ENCODE peak calls at places on chromosomes 1 and 21, in ten cellular contexts. One of them, this sample, is unnamed.
A peak's percentile ranks its signal among the peaks of the same experiment; 100 is the strongest.

GRCh38 chr1:10494754-10495474 is 20.2 kb downstream of the PEX14 start:
- DNase-seq in AG04450: no peak
- DNase-seq in prostate gland: peak; percentile 76
- DNase-seq in fibroblast of mammary gland: peak; percentile 52
- DNase-seq in brain microvascular endothelial cell: peak; percentile 42
- DNase-seq in thyroid gland: peak; percentile 67
- DNase-seq in fibroblast of villous mesenchyme: peak; percentile 71
- DNase-seq in GM12865: peak; percentile 93
- DNase-seq in fibroblast of lung: peak; percentile 53
- DNase-seq in IMR-90: peak; percentile 61
- DNase-seq in this sample: peak; percentile 87

GRCh38 chr21:44931137-44931500 is 8.7 kb upstream of the SLX9 start:
- DNase-seq in AG04450: no peak
- DNase-seq in prostate gland: no peak
- DNase-seq in fibroblast of mammary gland: peak; percentile 56
- DNase-seq in brain microvascular endothelial cell: no peak
- DNase-seq in thyroid gland: no peak
- DNase-seq in fibroblast of villous mesenchyme: peak; percentile 60
- DNase-seq in GM12865: peak; percentile 86
- DNase-seq in fibroblast of lung: no peak
- DNase-seq in IMR-90: no peak
- DNase-seq in this sample: no peak

GRCh38 chr1:83701396-83701795 is 297.5 kb downstream of the TTLL7 start:
- DNase-seq in AG04450: no peak
- DNase-seq in prostate gland: no peak
- DNase-seq in fibroblast of mammary gland: no peak
- DNase-seq in brain microvascular endothelial cell: no peak
- DNase-seq in thyroid gland: no peak
- DNase-seq in fibroblast of villous mesenchyme: no peak
- DNase-seq in GM12865: no peak
- DNase-seq in fibroblast of lung: no peak
- DNase-seq in IMR-90: no peak
- DNase-seq in this sample: no peak

GRCh38 chr1:36964830-36965229 is 69.5 kb downstream of the GRIK3 start:
- DNase-seq in AG04450: no peak
- DNase-seq in prostate gland: no peak
- DNase-seq in fibroblast of mammary gland: no peak
- DNase-seq in brain microvascular endothelial cell: no peak
- DNase-seq in thyroid gland: no peak
- DNase-seq in fibroblast of villous mesenchyme: no peak
- DNase-seq in GM12865: no peak
- DNase-seq in fibroblast of lung: no peak
- DNase-seq in IMR-90: no peak
- DNase-seq in this sample: no peak

GRCh38 chr1:40845895-40846294 is 16.3 kb downstream of the CITED4 start:
- DNase-seq in AG04450: no peak
- DNase-seq in prostate gland: no peak
- DNase-seq in fibroblast of mammary gland: no peak
- DNase-seq in brain microvascular endothelial cell: no peak
- DNase-seq in thyroid gland: no peak
- DNase-seq in fibroblast of villous mesenchyme: no peak
- DNase-seq in GM12865: no peak
- DNase-seq in fibroblast of lung: no peak
- DNase-seq in IMR-90: no peak
- DNase-seq in this sample: no peak

GRCh38 chr1:36918604-36919003 is 115.7 kb downstream of the GRIK3 start:
- DNase-seq in AG04450: no peak
- DNase-seq in prostate gland: no peak
- DNase-seq in fibroblast of mammary gland: no peak
- DNase-seq in brain microvascular endothelial cell: no peak
- DNase-seq in thyroid gland: no peak
- DNase-seq in fibroblast of villous mesenchyme: no peak
- DNase-seq in GM12865: no peak
- DNase-seq in fibroblast of lung: no peak
- DNase-seq in IMR-90: no peak
- DNase-seq in this sample: no peak

GRCh38 chr1:62311473-62311943 is 7.7 kb downstream of the KANK4 start:
- DNase-seq in AG04450: no peak
- DNase-seq in prostate gland: no peak
- DNase-seq in fibroblast of mammary gland: no peak
- DNase-seq in brain microvascular endothelial cell: no peak
- DNase-seq in thyroid gland: no peak
- DNase-seq in fibroblast of villous mesenchyme: no peak
- DNase-seq in GM12865: no peak
- DNase-seq in fibroblast of lung: peak; percentile 57
- DNase-seq in IMR-90: no peak
- DNase-seq in this sample: no peak

GRCh38 chr1:203200059-203200553 is 13.6 kb upstream of the CHI3L1 start:
- DNase-seq in AG04450: peak; percentile 60
- DNase-seq in prostate gland: peak; percentile 17
- DNase-seq in fibroblast of mammary gland: peak; percentile 94
- DNase-seq in brain microvascular endothelial cell: no peak
- DNase-seq in thyroid gland: no peak
- DNase-seq in fibroblast of villous mesenchyme: peak; percentile 92
- DNase-seq in GM12865: no peak
- DNase-seq in fibroblast of lung: peak; percentile 84
- DNase-seq in IMR-90: peak; percentile 81
- DNase-seq in this sample: no peak

GRCh38 chr1:235867903-235868469 is 1.3 kb upstream of the LYST start:
- DNase-seq in AG04450: no peak
- DNase-seq in prostate gland: no peak
- DNase-seq in fibroblast of mammary gland: no peak
- DNase-seq in brain microvascular endothelial cell: no peak
- DNase-seq in thyroid gland: no peak
- DNase-seq in fibroblast of villous mesenchyme: no peak
- DNase-seq in GM12865: peak; percentile 65
- DNase-seq in fibroblast of lung: no peak
- DNase-seq in IMR-90: no peak
- DNase-seq in this sample: no peak

GRCh38 chr1:27569506-27570382 is 34.2 kb downstream of the AHDC1 start:
- DNase-seq in AG04450: no peak
- DNase-seq in prostate gland: no peak
- DNase-seq in fibroblast of mammary gland: no peak
- DNase-seq in brain microvascular endothelial cell: no peak
- DNase-seq in thyroid gland: no peak
- DNase-seq in fibroblast of villous mesenchyme: no peak
- DNase-seq in GM12865: no peak
- DNase-seq in fibroblast of lung: no peak
- DNase-seq in IMR-90: no peak
- DNase-seq in this sample: no peak

GRCh38 chr1:155859881-155860841 is 794 bp downstream of the SYT11 start:
- DNase-seq in AG04450: peak; percentile 74
- DNase-seq in prostate gland: no peak
- DNase-seq in fibroblast of mammary gland: peak; percentile 74
- DNase-seq in brain microvascular endothelial cell: peak; percentile 73
- DNase-seq in thyroid gland: peak; percentile 27
- DNase-seq in fibroblast of villous mesenchyme: peak; percentile 62
- DNase-seq in GM12865: peak; percentile 73
- DNase-seq in fibroblast of lung: peak; percentile 86
- DNase-seq in IMR-90: peak; percentile 84
- DNase-seq in this sample: peak; percentile 45

GRCh38 chr1:2232255-2232915 is 4.3 kb downstream of the SKI start:
- DNase-seq in AG04450: no peak
- DNase-seq in prostate gland: no peak
- DNase-seq in fibroblast of mammary gland: no peak
- DNase-seq in brain microvascular endothelial cell: no peak
- DNase-seq in thyroid gland: no peak
- DNase-seq in fibroblast of villous mesenchyme: no peak
- DNase-seq in GM12865: no peak
- DNase-seq in fibroblast of lung: no peak
- DNase-seq in IMR-90: no peak
- DNase-seq in this sample: no peak

GRCh38 chr1:51516639-51517158 is 2.4 kb downstream of the EPS15 start:
- DNase-seq in AG04450: no peak
- DNase-seq in prostate gland: no peak
- DNase-seq in fibroblast of mammary gland: no peak
- DNase-seq in brain microvascular endothelial cell: peak; percentile 35
- DNase-seq in thyroid gland: no peak
- DNase-seq in fibroblast of villous mesenchyme: no peak
- DNase-seq in GM12865: no peak
- DNase-seq in fibroblast of lung: peak; percentile 30
- DNase-seq in IMR-90: peak; percentile 13
- DNase-seq in this sample: no peak

GRCh38 chr21:31185663-31186062 is 147.4 kb upstream of the KRTAP19-8 start:
- DNase-seq in AG04450: no peak
- DNase-seq in prostate gland: no peak
- DNase-seq in fibroblast of mammary gland: no peak
- DNase-seq in brain microvascular endothelial cell: no peak
- DNase-seq in thyroid gland: no peak
- DNase-seq in fibroblast of villous mesenchyme: no peak
- DNase-seq in GM12865: no peak
- DNase-seq in fibroblast of lung: no peak
- DNase-seq in IMR-90: no peak
- DNase-seq in this sample: no peak

GRCh38 chr1:203682401-203683383 is 56.1 kb downstream of the ATP2B4 start:
- DNase-seq in AG04450: no peak
- DNase-seq in prostate gland: no peak
- DNase-seq in fibroblast of mammary gland: no peak
- DNase-seq in brain microvascular endothelial cell: no peak
- DNase-seq in thyroid gland: no peak
- DNase-seq in fibroblast of villous mesenchyme: no peak
- DNase-seq in GM12865: peak; percentile 79
- DNase-seq in fibroblast of lung: no peak
- DNase-seq in IMR-90: peak; percentile 34
- DNase-seq in this sample: no peak

GRCh38 chr1:33126411-33127000 is 45.6 kb downstream of the AZIN2 start:
- DNase-seq in AG04450: no peak
- DNase-seq in prostate gland: no peak
- DNase-seq in fibroblast of mammary gland: no peak
- DNase-seq in brain microvascular endothelial cell: no peak
- DNase-seq in thyroid gland: no peak
- DNase-seq in fibroblast of villous mesenchyme: no peak
- DNase-seq in GM12865: no peak
- DNase-seq in fibroblast of lung: no peak
- DNase-seq in IMR-90: no peak
- DNase-seq in this sample: no peak

GRCh38 chr1:33127001-33127823 is 46.3 kb downstream of the AZIN2 start:
- DNase-seq in AG04450: peak; percentile 99
- DNase-seq in prostate gland: peak; percentile 97
- DNase-seq in fibroblast of mammary gland: peak; percentile 99
- DNase-seq in brain microvascular endothelial cell: peak; percentile 99
- DNase-seq in thyroid gland: peak; percentile 97
- DNase-seq in fibroblast of villous mesenchyme: peak; percentile 100
- DNase-seq in GM12865: peak; percentile 100
- DNase-seq in fibroblast of lung: peak; percentile 99
- DNase-seq in IMR-90: peak; percentile 100
- DNase-seq in this sample: peak; percentile 99

GRCh38 chr1:33131191-33131590 is 50.2 kb downstream of the AZIN2 start:
- DNase-seq in AG04450: no peak
- DNase-seq in prostate gland: no peak
- DNase-seq in fibroblast of mammary gland: no peak
- DNase-seq in brain microvascular endothelial cell: no peak
- DNase-seq in thyroid gland: no peak
- DNase-seq in fibroblast of villous mesenchyme: no peak
- DNase-seq in GM12865: no peak
- DNase-seq in fibroblast of lung: no peak
- DNase-seq in IMR-90: no peak
- DNase-seq in this sample: no peak

GRCh38 chr1:33130297-33130696 is 49.3 kb downstream of the AZIN2 start:
- DNase-seq in AG04450: no peak
- DNase-seq in prostate gland: no peak
- DNase-seq in fibroblast of mammary gland: peak; percentile 64
- DNase-seq in brain microvascular endothelial cell: peak; percentile 27
- DNase-seq in thyroid gland: no peak
- DNase-seq in fibroblast of villous mesenchyme: no peak
- DNase-seq in GM12865: peak; percentile 61
- DNase-seq in fibroblast of lung: peak; percentile 47
- DNase-seq in IMR-90: peak; percentile 64
- DNase-seq in this sample: no peak

DNA sequence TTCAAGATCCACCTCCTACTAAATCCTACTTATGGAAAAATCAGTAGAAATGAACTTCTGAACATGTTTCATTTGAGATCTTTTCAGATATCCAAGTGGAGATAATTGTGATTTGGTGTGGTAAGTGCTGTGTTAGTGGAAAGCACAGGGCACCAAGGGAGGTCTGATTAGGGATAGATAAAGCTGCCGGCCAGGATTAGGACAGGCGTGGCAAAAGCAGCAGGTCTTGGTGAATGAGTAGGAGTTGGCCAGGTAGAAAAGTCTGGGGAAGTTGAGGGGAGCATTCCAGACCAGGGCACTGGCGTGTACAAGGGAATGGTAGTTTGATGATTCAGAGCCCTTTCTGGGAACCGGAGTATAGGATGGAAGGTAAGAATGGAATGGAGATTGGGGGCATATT is 47.8 kb downstream of the AZIN2 start:
- DNase-seq in AG04450: no peak
- DNase-seq in prostate gland: no peak
- DNase-seq in fibroblast of mammary gland: no peak
- DNase-seq in brain microvascular endothelial cell: no peak
- DNase-seq in thyroid gland: no peak
- DNase-seq in fibroblast of villous mesenchyme: no peak
- DNase-seq in GM12865: no peak
- DNase-seq in fibroblast of lung: no peak
- DNase-seq in IMR-90: no peak
- DNase-seq in this sample: no peak
- H3K4me3 ChIP-seq in AG04450: no peak overlapping the region
- H3K4me3 ChIP-seq in prostate gland: no peak overlapping the region
- H3K4me3 ChIP-seq in fibroblast of mammary gland: no peak overlapping the region
- H3K4me3 ChIP-seq in brain microvascular endothelial cell: no peak overlapping the region
- H3K4me3 ChIP-seq in thyroid gland: no peak overlapping the region
- H3K4me3 ChIP-seq in fibroblast of villous mesenchyme: no peak overlapping the region
- H3K4me3 ChIP-seq in GM12865: no peak overlapping the region
- H3K4me3 ChIP-seq in fibroblast of lung: no peak overlapping the region
- H3K4me3 ChIP-seq in IMR-90: no peak overlapping the region
- H3K4me3 ChIP-seq in this sample: no peak overlapping the region

GRCh38 chr1:225950905-225951351 is 9.9 kb upstream of the LEFTY2 start:
- DNase-seq in AG04450: no peak
- DNase-seq in prostate gland: no peak
- DNase-seq in fibroblast of mammary gland: no peak
- DNase-seq in brain microvascular endothelial cell: no peak
- DNase-seq in thyroid gland: no peak
- DNase-seq in fibroblast of villous mesenchyme: no peak
- DNase-seq in GM12865: no peak
- DNase-seq in fibroblast of lung: no peak
- DNase-seq in IMR-90: no peak
- DNase-seq in this sample: no peak
- H3K4me3 ChIP-seq in AG04450: no peak overlapping the region
- H3K4me3 ChIP-seq in prostate gland: no peak overlapping the region
- H3K4me3 ChIP-seq in fibroblast of mammary gland: no peak overlapping the region
- H3K4me3 ChIP-seq in brain microvascular endothelial cell: no peak overlapping the region
- H3K4me3 ChIP-seq in thyroid gland: no peak overlapping the region
- H3K4me3 ChIP-seq in fibroblast of villous mesenchyme: no peak overlapping the region
- H3K4me3 ChIP-seq in GM12865: no peak overlapping the region
- H3K4me3 ChIP-seq in fibroblast of lung: no peak overlapping the region
- H3K4me3 ChIP-seq in IMR-90: no peak overlapping the region
- H3K4me3 ChIP-seq in this sample: no peak overlapping the region

GRCh38 chr1:179129702-179130473 is 48.0 kb downstream of the TOR3A start:
- DNase-seq in AG04450: no peak
- DNase-seq in prostate gland: no peak
- DNase-seq in fibroblast of mammary gland: no peak
- DNase-seq in brain microvascular endothelial cell: no peak
- DNase-seq in thyroid gland: no peak
- DNase-seq in fibroblast of villous mesenchyme: peak; percentile 72
- DNase-seq in GM12865: peak; percentile 69
- DNase-seq in fibroblast of lung: peak; percentile 36
- DNase-seq in IMR-90: peak; percentile 47
- DNase-seq in this sample: no peak
- H3K4me3 ChIP-seq in AG04450: no peak overlapping the region
- H3K4me3 ChIP-seq in prostate gland: no peak overlapping the region
- H3K4me3 ChIP-seq in fibroblast of mammary gland: no peak overlapping the region
- H3K4me3 ChIP-seq in brain microvascular endothelial cell: no peak overlapping the region
- H3K4me3 ChIP-seq in thyroid gland: no peak overlapping the region
- H3K4me3 ChIP-seq in fibroblast of villous mesenchyme: peak overlapping the region; percentile 46
- H3K4me3 ChIP-seq in GM12865: peak overlapping the region; percentile 16
- H3K4me3 ChIP-seq in fibroblast of lung: peak overlapping the region; percentile 13
- H3K4me3 ChIP-seq in IMR-90: no peak overlapping the region
- H3K4me3 ChIP-seq in this sample: no peak overlapping the region

GRCh38 chr1:45913925-45914501 is 110.6 kb downstream of the MAST2 start:
- DNase-seq in AG04450: no peak
- DNase-seq in prostate gland: no peak
- DNase-seq in fibroblast of mammary gland: no peak
- DNase-seq in brain microvascular endothelial cell: no peak
- DNase-seq in thyroid gland: no peak
- DNase-seq in fibroblast of villous mesenchyme: peak; percentile 40
- DNase-seq in GM12865: no peak
- DNase-seq in fibroblast of lung: peak; percentile 20
- DNase-seq in IMR-90: peak; percentile 14
- DNase-seq in this sample: peak; percentile 44
- H3K4me3 ChIP-seq in AG04450: no peak overlapping the region
- H3K4me3 ChIP-seq in prostate gland: no peak overlapping the region
- H3K4me3 ChIP-seq in fibroblast of mammary gland: no peak overlapping the region
- H3K4me3 ChIP-seq in brain microvascular endothelial cell: no peak overlapping the region
- H3K4me3 ChIP-seq in thyroid gland: no peak overlapping the region
- H3K4me3 ChIP-seq in fibroblast of villous mesenchyme: peak overlapping the region; percentile 22
- H3K4me3 ChIP-seq in GM12865: no peak overlapping the region
- H3K4me3 ChIP-seq in fibroblast of lung: no peak overlapping the region
- H3K4me3 ChIP-seq in IMR-90: no peak overlapping the region
- H3K4me3 ChIP-seq in this sample: no peak overlapping the region

This sample was measured in colonic mucosa.